ENCODE peak calls at places on chromosomes 1 and 21, in four cellular contexts. K is prostate gland, D is progenitor cell of endocrine pancreas, C is heart right ventricle. R is an unnamed sample.
A peak's percentile ranks its signal among the peaks of the same experiment; 100 is the strongest.

GRCh38 chr1:153608742-153609584 is 4.0 kb downstream of the S100A16 start:
- DNase-seq in K (no peak), D (no peak), C (peak; percentile 78), R (no peak)

GRCh38 chr1:18134324-18135046 is 26.9 kb downstream of the IGSF21 start:
- DNase-seq in K (no peak), D (no peak), C (no peak), R (no peak)

GRCh38 chr1:86100401-86100800 is 56.2 kb downstream of the COL24A1 start:
- DNase-seq in K (no peak), D (no peak), C (no peak), R (no peak)

GRCh38 chr1:57146100-57146499 is 180.3 kb upstream of the C8B start:
- DNase-seq in K (no peak), D (no peak), C (no peak), R (no peak)

GRCh38 chr1:178502330-178502714 is 5.6 kb upstream of the CLEC20A start:
- DNase-seq in K (no peak), D (no peak), C (no peak), R (no peak)

GRCh38 chr1:221366495-221367095 is 375.3 kb downstream of the DUSP10 start:
- DNase-seq in K (no peak), D (no peak), C (no peak), R (no peak)

GRCh38 chr1:172764378-172764777 is 105.5 kb downstream of the FASLG start:
- DNase-seq in K (no peak), D (no peak), C (no peak), R (no peak)

GRCh38 chr1:18805925-18806849 is 53.3 kb downstream of the TAS1R2 start:
- DNase-seq in K (no peak), D (no peak), C (no peak), R (no peak)

GRCh38 chr1:4963251-4963650 is 308.8 kb downstream of the AJAP1 start:
- DNase-seq in K (no peak), D (no peak), C (no peak), R (no peak)

GRCh38 chr1:120178799-120179419 is 2.6 kb upstream of the SEC22B start:
- DNase-seq in K (no peak), D (no peak), C (no peak), R (peak; percentile 9)

GRCh38 chr1:64426691-64427090 is 43.2 kb upstream of the CACHD1 start:
- DNase-seq in K (no peak), D (no peak), C (no peak), R (no peak)

GRCh38 chr1:198359024-198359653 is 181.3 kb downstream of the ATP6V1G3 start:
- DNase-seq in K (no peak), D (no peak), C (no peak), R (no peak)

GRCh38 chr21:14687277-14687642 is 141.1 kb upstream of the SAMSN1 start:
- DNase-seq in K (no peak), D (no peak), C (no peak), R (no peak)

GRCh38 chr21:45202889-45203288 is 84.8 kb downstream of the POFUT2 start:
- DNase-seq in K (no peak), D (no peak), C (no peak), R (no peak)

GRCh38 chr1:45767035-45767434 is 16.6 kb upstream of the IPP start:
- DNase-seq in K (no peak), D (no peak), C (no peak), R (no peak)

GRCh38 chr1:113941245-113941559 is 12.1 kb downstream of the HIPK1 start:
- DNase-seq in K (no peak), D (no peak), C (no peak), R (no peak)

GRCh38 chr1:219236933-219237610 is 63.4 kb downstream of the LYPLAL1 start:
- DNase-seq in K (no peak), D (no peak), C (no peak), R (no peak)

GRCh38 chr1:164768619-164769018 is 209.6 kb downstream of the PBX1 start:
- DNase-seq in K (no peak), D (no peak), C (no peak), R (no peak)

GRCh38 chr1:39657923-39658485 is 13.9 kb downstream of the NT5C1A start:
- DNase-seq in K (peak; percentile 19), D (peak; percentile 37), C (peak; percentile 73), R (peak; percentile 74)

DNA sequence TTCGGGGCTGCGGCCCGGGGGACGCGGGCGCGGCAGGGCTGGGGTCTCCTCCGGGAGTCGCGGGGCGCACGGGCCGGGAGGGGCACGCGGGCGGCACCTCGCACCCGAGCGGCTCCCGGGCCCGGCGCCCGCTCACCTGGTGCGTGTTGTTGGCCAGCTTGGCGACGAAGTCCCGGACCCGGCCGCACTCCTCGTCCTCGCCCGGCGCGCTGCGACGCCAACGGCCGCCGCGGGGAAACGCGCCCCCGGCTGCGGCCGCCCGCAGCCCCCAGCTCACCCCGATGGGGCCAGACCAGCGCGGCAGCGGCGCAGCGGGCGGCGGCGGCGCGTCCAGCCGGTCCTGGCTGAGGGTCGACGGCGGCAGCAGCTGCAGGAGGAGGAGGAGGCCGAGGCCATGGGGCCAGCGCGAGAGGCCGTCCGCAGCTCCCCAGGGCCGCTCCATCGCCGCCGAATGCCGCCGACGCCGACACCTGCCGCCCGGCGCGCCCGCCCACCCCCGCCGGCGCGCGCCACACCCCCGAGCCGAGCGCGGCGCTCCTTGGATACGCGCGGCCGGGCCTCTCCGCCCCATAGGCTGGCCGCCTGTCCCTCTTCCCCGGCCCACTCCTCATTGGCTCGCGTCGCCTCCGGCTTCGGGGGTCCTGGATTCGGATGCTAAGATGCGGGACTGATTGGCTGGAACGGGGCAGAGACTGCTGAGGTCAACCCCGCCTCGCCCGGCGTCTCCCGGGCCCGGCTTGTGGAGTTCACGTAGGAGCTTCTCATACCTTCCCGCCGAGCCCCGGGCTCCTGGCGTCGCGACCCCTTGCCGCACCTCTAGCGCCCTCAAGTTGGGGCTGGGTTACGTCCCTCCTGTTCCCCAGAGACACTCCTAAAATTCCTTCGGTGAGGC is at the start of gene SORT1:
- DNase-seq in K (peak; percentile 82), D (peak; percentile 88), C (peak; percentile 88), R (peak; percentile 81)
- TF ChIP-seq CTCF in K (no peak), D (peak; percentile 18), C (no peak), R (no peak)

GRCh38 chr1:38614861-38615260 is 244.7 kb downstream of the RRAGC start:
- DNase-seq in K (no peak), D (no peak), C (no peak), R (no peak)

GRCh38 chr1:38612956-38613355 is 246.6 kb downstream of the RRAGC start:
- DNase-seq in K (no peak), D (no peak), C (no peak), R (no peak)

GRCh38 chr1:38613996-38614395 is 245.6 kb downstream of the RRAGC start:
- DNase-seq in K (no peak), D (no peak), C (peak; percentile 41), R (no peak)

GRCh38 chr1:38616846-38617245 is 242.7 kb downstream of the RRAGC start:
- DNase-seq in K (no peak), D (no peak), C (no peak), R (no peak)

GRCh38 chr1:38615680-38616079 is 243.9 kb downstream of the RRAGC start:
- DNase-seq in K (no peak), D (no peak), C (no peak), R (no peak)
- TF ChIP-seq CTCF in K (no peak), D (no peak), C (no peak), R (no peak)

DNA sequence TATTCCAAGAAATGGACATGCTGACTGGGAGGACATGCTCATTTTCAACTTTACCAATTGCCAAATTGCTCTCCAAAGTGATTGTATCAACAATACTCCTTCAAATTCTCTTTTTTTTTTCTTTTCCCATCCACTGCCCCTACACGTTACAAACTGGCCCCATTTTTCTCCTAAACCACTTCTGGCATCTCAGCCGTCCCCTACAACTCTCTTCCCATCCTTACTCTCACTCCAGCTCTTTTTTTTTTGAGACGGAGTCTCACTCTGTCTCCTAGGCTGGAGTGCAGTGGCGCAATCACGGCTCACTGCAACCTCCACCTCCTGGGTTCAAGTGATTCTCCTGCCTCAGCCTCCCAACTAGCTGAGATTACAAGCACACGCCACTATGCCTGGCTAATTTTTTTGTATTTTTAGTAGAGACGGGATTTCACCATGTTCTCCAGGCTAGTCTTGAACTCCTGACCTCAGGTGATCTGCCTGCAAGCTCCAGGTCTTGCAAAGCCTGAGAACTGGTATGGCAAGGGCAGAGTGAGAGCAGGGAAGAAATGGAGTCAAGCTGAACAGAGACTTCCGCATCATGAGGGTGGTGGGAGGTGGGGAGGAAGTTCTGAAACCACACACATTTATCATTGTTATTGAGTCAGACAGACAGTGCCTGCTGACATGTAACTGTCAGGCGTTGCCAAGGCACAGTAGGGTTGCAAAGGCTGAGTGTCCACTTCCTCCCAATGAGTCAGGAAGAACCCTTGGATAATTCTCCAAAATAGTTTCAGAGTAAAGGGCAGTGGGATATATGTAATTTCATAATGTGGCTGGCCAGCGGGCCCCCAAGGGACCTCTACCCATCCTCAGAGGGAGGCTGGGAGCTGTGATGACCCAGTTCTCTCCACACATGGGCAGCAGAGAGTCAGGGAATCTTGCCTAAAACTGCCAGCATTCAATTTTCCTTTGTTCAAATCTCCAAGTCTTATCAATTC is 17.4 kb downstream of the CELA3A start:
- DNase-seq in K (no peak), D (no peak), C (no peak), R (peak; percentile 67)
- TF ChIP-seq CTCF in K (no peak), D (peak; percentile 34), C (no peak), R (no peak)

GRCh38 chr1:229271448-229272120 is 673 bp downstream of the RAB4A start:
- DNase-seq in K (peak; percentile 27), D (no peak), C (no peak), R (no peak)
- TF ChIP-seq CTCF in K (no peak), D (peak; percentile 25), C (no peak), R (no peak)

DNA sequence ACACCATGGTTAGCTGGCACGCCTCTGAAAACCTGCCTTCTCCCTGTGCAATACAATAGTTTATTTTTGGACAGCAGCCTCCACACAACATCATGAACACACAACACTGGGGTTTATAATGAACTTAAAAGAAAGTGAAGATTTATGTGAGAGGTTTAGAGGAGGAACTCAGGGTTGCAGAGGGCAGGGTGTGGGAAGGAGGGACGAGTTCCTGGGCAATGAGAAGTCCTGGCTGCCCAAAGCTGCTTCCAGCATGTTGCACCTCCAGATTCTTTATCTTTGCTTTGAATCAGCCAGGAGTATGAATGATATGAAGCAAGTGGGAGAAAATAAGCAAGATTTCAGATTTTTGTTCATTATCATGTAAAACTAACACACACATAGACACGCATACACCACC is 11.3 kb upstream of the LRRC8D start:
- DNase-seq in K (no peak), D (no peak), C (no peak), R (no peak)
- TF ChIP-seq CTCF in K (no peak), D (no peak), C (no peak), R (no peak)

GRCh38 chr1:71196685-71197084 is 115.8 kb upstream of the ZRANB2 start:
- DNase-seq in K (no peak), D (no peak), C (no peak), R (no peak)
- TF ChIP-seq CTCF in K (no peak), D (peak; percentile 69), C (peak; percentile 29), R (no peak)

R was measured in GM20000.